ENCODE peak calls at places on chromosome X, in seven cellular contexts. K is ecto neural progenitor cell, G is Kasumi-1, J is ELR, H is DMS 273 treated with DMSO at 0.1 percent for 48 hours, S is astrocyte of the spinal cord, X is EL. F is an unnamed sample.

GRCh38 chrX:79268788-79269187 is 98.3 kb downstream of the ITM2A start:
- DNase-seq in K (no peak), G (no peak), J (no peak), H (no peak), S (no peak), X (no peak), F (no peak)

GRCh38 chrX:100647095-100647494 is 3.1 kb downstream of the SRPX2 start:
- DNase-seq in K (no peak), G (no peak), J (no peak), H (no peak), S (peak; percentile 45), X (peak; percentile 26), F (no peak)

GRCh38 chrX:53656845-53657244 is 29.7 kb downstream of the HUWE1 start:
- DNase-seq in K (no peak), G (no peak), J (no peak), H (no peak), S (no peak), X (no peak), F (no peak)

GRCh38 chrX:48883729-48884128 is 13.8 kb downstream of the TIMM17B start:
- DNase-seq in K (no peak), G (no peak), J (no peak), H (no peak), S (no peak), X (no peak), F (no peak)

GRCh38 chrX:108614616-108615015 is 121.7 kb downstream of the IRS4 start:
- DNase-seq in K (no peak), G (no peak), J (no peak), H (no peak), S (no peak), X (no peak), F (no peak)

GRCh38 chrX:71616672-71617529 is 1.4 kb downstream of the CXCR3 start:
- DNase-seq in K (no peak), G (no peak), J (no peak), H (no peak), S (no peak), X (no peak), F (no peak)

GRCh38 chrX:107506596-107507031 is 57.2 kb downstream of the FRMPD3 start:
- DNase-seq in K (no peak), G (no peak), J (no peak), H (no peak), S (no peak), X (no peak), F (no peak)

GRCh38 chrX:1281511-1281910 is 12.9 kb downstream of the CSF2RA start:
- DNase-seq in K (no peak), G (no peak), J (peak; percentile 39), H (no peak), S (no peak), X (peak; percentile 70), F (no peak)

GRCh38 chrX:13485167-13485566 is 84.2 kb upstream of the EGFL6 start:
- DNase-seq in K (no peak), G (no peak), J (no peak), H (no peak), S (no peak), X (no peak), F (no peak)

GRCh38 chrX:16665089-16665488 is 15.1 kb downstream of the S100G start:
- DNase-seq in K (no peak), G (no peak), J (peak; percentile 62), H (no peak), S (peak; percentile 63), X (peak; percentile 51), F (no peak)

GRCh38 chrX:129653985-129654651 is 638 bp downstream of the APLN start:
- DNase-seq in K (peak; percentile 56), G (no peak), J (peak; percentile 45), H (no peak), S (no peak), X (peak; percentile 31), F (no peak)

GRCh38 chrX:51336584-51336983 is 4.0 kb downstream of the NUDT10 start:
- DNase-seq in K (no peak), G (peak; percentile 63), J (peak; percentile 3), H (no peak), S (peak; percentile 47), X (peak; percentile 5), F (peak; percentile 20)

GRCh38 chrX:39174761-39175417 is 373.6 kb downstream of the MID1IP1 start:
- DNase-seq in K (peak; percentile 34), G (no peak), J (no peak), H (no peak), S (no peak), X (no peak), F (no peak)

GRCh38 chrX:119669424-119670037 is 23.4 kb downstream of the SEPTIN6 start:
- DNase-seq in K (no peak), G (no peak), J (no peak), H (no peak), S (peak; percentile 37), X (no peak), F (no peak)

GRCh38 chrX:119878740-119879139 is 7.1 kb downstream of the NDUFA1 start:
- DNase-seq in K (no peak), G (no peak), J (no peak), H (no peak), S (no peak), X (no peak), F (no peak)

GRCh38 chrX:17535229-17535628 is 160.2 kb downstream of the NHS start:
- DNase-seq in K (no peak), G (no peak), J (peak; percentile 40), H (no peak), S (no peak), X (peak; percentile 26), F (no peak)

GRCh38 chrX:19709812-19710518 is 177.4 kb downstream of the SH3KBP1 start:
- DNase-seq in K (no peak), G (no peak), J (peak; percentile 94), H (no peak), S (peak; percentile 85), X (peak; percentile 91), F (no peak)

GRCh38 chrX:41734530-41734929 is 10.5 kb downstream of the GPR82 start:
- DNase-seq in K (no peak), G (peak; percentile 26), J (peak; percentile 26), H (no peak), S (no peak), X (peak; percentile 10), F (peak; percentile 3)

GRCh38 chrX:34559325-34559724 is 97.8 kb downstream of the TMEM47 start:
- DNase-seq in K (no peak), G (no peak), J (no peak), H (no peak), S (peak; percentile 7), X (peak; percentile 38), F (no peak)

GRCh38 chrX:16807548-16807947 is 21.3 kb downstream of the TXLNG start:
- DNase-seq in K (no peak), G (no peak), J (peak; percentile 53), H (no peak), S (peak; percentile 55), X (peak; percentile 37), F (no peak)

GRCh38 chrX:131746491-131746968 is 202.7 kb downstream of the OR13H1 start:
- DNase-seq in K (no peak), G (no peak), J (peak; percentile 48), H (peak; percentile 84), S (peak; percentile 88), X (no peak), F (peak; percentile 70)

GRCh38 chrX:16559206-16559619 is 90.7 kb upstream of the S100G start:
- DNase-seq in K (no peak), G (no peak), J (no peak), H (no peak), S (no peak), X (no peak), F (no peak)

GRCh38 chrX:65587616-65588526 is 53.3 kb upstream of the LAS1L start:
- DNase-seq in K (no peak), G (peak; percentile 68), J (peak; percentile 66), H (peak; percentile 43), S (peak; percentile 58), X (peak; percentile 63), F (no peak)

GRCh38 chrX:13120017-13120416 is 75.6 kb upstream of the FAM9C start:
- DNase-seq in K (no peak), G (no peak), J (no peak), H (no peak), S (peak; percentile 41), X (no peak), F (no peak)

GRCh38 chrX:9682456-9682855 is 83.2 kb downstream of the GPR143 start:
- DNase-seq in K (no peak), G (no peak), J (peak; percentile 27), H (no peak), S (peak; percentile 24), X (peak; percentile 4), F (no peak)

GRCh38 chrX:13891367-13892146 is 74.7 kb upstream of the GPM6B start:
- DNase-seq in K (no peak), G (no peak), J (no peak), H (no peak), S (no peak), X (no peak), F (no peak)

GRCh38 chrX:132480581-132481203 is 8.1 kb downstream of the MBNL3 start:
- DNase-seq in K (no peak), G (peak; percentile 47), J (peak; percentile 13), H (no peak), S (peak; percentile 19), X (peak; percentile 50), F (no peak)

GRCh38 chrX:20300822-20301221 is 34.1 kb upstream of the RPS6KA3 start:
- DNase-seq in K (no peak), G (no peak), J (no peak), H (no peak), S (no peak), X (no peak), F (no peak)

GRCh38 chrX:103817502-103817901 is 14.6 kb downstream of the RAB9B start:
- DNase-seq in K (no peak), G (peak; percentile 40), J (peak; percentile 60), H (peak; percentile 28), S (peak; percentile 49), X (peak; percentile 45), F (peak; percentile 53)

GRCh38 chrX:151694661-151695582 is at the start of gene PRRG3:
- DNase-seq in K (peak; percentile 55), G (no peak), J (no peak), H (no peak), S (no peak), X (no peak), F (no peak)

GRCh38 chrX:129737921-129738320 is 858 bp upstream of the XPNPEP2 start:
- DNase-seq in K (no peak), G (no peak), J (peak; percentile 63), H (no peak), S (peak; percentile 26), X (peak; percentile 22), F (no peak)

GRCh38 chrX:101595739-101596419 is 21.9 kb downstream of the ARMCX6 start:
- DNase-seq in K (peak; percentile 37), G (peak; percentile 67), J (peak; percentile 71), H (no peak), S (peak; percentile 74), X (peak; percentile 63), F (peak; percentile 16)

GRCh38 chrX:141917801-141918200 is 14.1 kb downstream of the MAGEC1 start:
- DNase-seq in K (no peak), G (no peak), J (no peak), H (no peak), S (no peak), X (no peak), F (no peak)

GRCh38 chrX:50081282-50081955 is 119.4 kb downstream of the AKAP4 start:
- DNase-seq in K (no peak), G (peak; percentile 7), J (peak; percentile 9), H (no peak), S (peak; percentile 3), X (peak; percentile 5), F (peak; percentile 2)

GRCh38 chrX:24014388-24015018 is 12.5 kb downstream of the KLHL15 start:
- DNase-seq in K (no peak), G (no peak), J (no peak), H (no peak), S (no peak), X (no peak), F (no peak)

GRCh38 chrX:32483534-32484136 is 727.7 kb downstream of the DMD start:
- DNase-seq in K (no peak), G (peak; percentile 11), J (peak; percentile 13), H (no peak), S (no peak), X (no peak), F (peak; percentile 6)

GRCh38 chrX:13279279-13280009 is 40.4 kb downstream of the ATXN3L start:
- DNase-seq in K (no peak), G (no peak), J (no peak), H (no peak), S (no peak), X (no peak), F (no peak)

GRCh38 chrX:8048466-8048865 is 121.3 kb upstream of the PNPLA4 start:
- DNase-seq in K (no peak), G (no peak), J (no peak), H (no peak), S (no peak), X (no peak), F (no peak)

F was measured in NCI-H1694 treated with DMSO at 0.1 percent for 48 hours.